ENCODE peak calls at places on chromosomes 6 and 20, in eight cellular contexts. J, V, O, S, M, D, E and R are unnamed samples.

GRCh38 chr6:4672772-4673171 is 103.4 kb upstream of the CDYL start:
- DNase-seq in J (peak), V (no peak), O (no peak), S (no peak), M (peak), D (no peak), E (no peak), R (peak)

GRCh38 chr20:11368537-11368936 is 549.2 kb upstream of the BTBD3 start:
- DNase-seq in J (no peak), V (no peak), O (no peak), S (no peak), M (no peak), D (no peak), E (no peak), R (no peak)

GRCh38 chr6:24284006-24284405 is 73.9 kb downstream of the DCDC2 start:
- DNase-seq in J (no peak), V (no peak), O (no peak), S (no peak), M (no peak), D (no peak), E (no peak), R (no peak)

GRCh38 chr6:54252916-54253315 is 55.3 kb upstream of the TINAG start:
- DNase-seq in J (no peak), V (no peak), O (no peak), S (no peak), M (no peak), D (no peak), E (no peak), R (no peak)

GRCh38 chr20:21077809-21078345 is 28.3 kb downstream of the LINC00237 start:
- DNase-seq in J (no peak), V (no peak), O (no peak), S (no peak), M (no peak), D (no peak), E (no peak), R (no peak)

GRCh38 chr6:124795879-124796838 is 166.1 kb upstream of the RNF217 start:
- DNase-seq in J (peak), V (peak), O (peak), S (peak), M (no peak), D (peak), E (no peak), R (peak)

GRCh38 chr6:116779569-116780164 is 14.1 kb upstream of the FAM162B start:
- DNase-seq in J (peak), V (peak), O (no peak), S (no peak), M (peak), D (no peak), E (no peak), R (peak)

GRCh38 chr6:50818673-50819072 is at the start of gene TFAP2B:
- DNase-seq in J (no peak), V (no peak), O (no peak), S (no peak), M (no peak), D (no peak), E (no peak), R (no peak)

GRCh38 chr6:57173886-57174510 is 1.9 kb downstream of the BAG2 start:
- DNase-seq in J (peak), V (no peak), O (no peak), S (no peak), M (peak), D (no peak), E (no peak), R (peak)

GRCh38 chr6:105431226-105431625 is 28.3 kb upstream of the PREP start:
- DNase-seq in J (peak), V (peak), O (no peak), S (no peak), M (peak), D (peak), E (no peak), R (peak)

GRCh38 chr6:56400273-56400672 is 152.9 kb upstream of the COL21A1 start:
- DNase-seq in J (no peak), V (no peak), O (no peak), S (no peak), M (no peak), D (no peak), E (no peak), R (no peak)

GRCh38 chr20:58374027-58374850 is 14.8 kb upstream of the VAPB start:
- DNase-seq in J (no peak), V (no peak), O (no peak), S (no peak), M (no peak), D (no peak), E (no peak), R (no peak)

GRCh38 chr20:44702776-44703175 is 12.4 kb upstream of the CCN5 start:
- DNase-seq in J (peak), V (peak), O (peak), S (peak), M (peak), D (peak), E (peak), R (peak)

GRCh38 chr6:41306187-41306854 is 19.8 kb upstream of the TREM1 start:
- DNase-seq in J (peak), V (peak), O (no peak), S (peak), M (peak), D (peak), E (no peak), R (peak)

GRCh38 chr6:34338811-34339210 is 53.7 kb downstream of the NUDT3 start:
- DNase-seq in J (no peak), V (no peak), O (no peak), S (no peak), M (peak), D (no peak), E (no peak), R (no peak)

GRCh38 chr6:88013554-88013953 is 34.1 kb upstream of the SPACA1 start:
- DNase-seq in J (no peak), V (peak), O (no peak), S (no peak), M (no peak), D (no peak), E (no peak), R (peak)

GRCh38 chr6:88008821-88009220 is 38.8 kb upstream of the SPACA1 start:
- DNase-seq in J (no peak), V (no peak), O (no peak), S (no peak), M (peak), D (no peak), E (no peak), R (peak)

GRCh38 chr6:88008411-88008810 is 39.2 kb upstream of the SPACA1 start:
- DNase-seq in J (no peak), V (no peak), O (no peak), S (no peak), M (no peak), D (no peak), E (no peak), R (peak)

GRCh38 chr6:88013015-88013414 is 34.6 kb upstream of the SPACA1 start:
- DNase-seq in J (no peak), V (peak), O (no peak), S (no peak), M (no peak), D (no peak), E (no peak), R (peak)
- H3K4me3 ChIP-seq in J (no peak), V (peak), O (no peak), S (no peak), M (no peak), D (no peak), E (no peak), R (no peak)

DNA sequence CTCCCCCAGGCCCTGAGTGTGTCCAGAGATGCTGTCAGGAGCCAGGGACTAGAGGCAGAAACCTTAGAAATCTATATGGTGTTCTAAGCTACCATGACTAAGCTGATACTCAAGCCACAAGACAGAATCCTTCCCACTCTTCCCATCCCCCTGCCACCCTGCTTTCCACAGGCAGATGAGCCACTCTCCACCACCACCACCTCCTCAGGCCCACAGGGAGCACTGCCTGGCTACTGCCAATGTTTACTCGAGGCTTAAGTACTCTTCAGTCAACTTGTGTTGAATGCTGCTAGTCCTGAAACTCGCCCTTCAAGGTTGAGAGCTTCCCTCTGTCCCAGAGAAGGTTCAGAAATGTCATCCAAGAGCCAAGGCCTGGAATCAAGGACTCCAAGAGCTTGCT is 56.2 kb downstream of the CENPW start:
- DNase-seq in J (no peak), V (no peak), O (no peak), S (no peak), M (no peak), D (no peak), E (no peak), R (no peak)
- H3K4me3 ChIP-seq in J (no peak), V (no peak), O (no peak), S (no peak), M (no peak), D (no peak), E (no peak), R (no peak)

DNA sequence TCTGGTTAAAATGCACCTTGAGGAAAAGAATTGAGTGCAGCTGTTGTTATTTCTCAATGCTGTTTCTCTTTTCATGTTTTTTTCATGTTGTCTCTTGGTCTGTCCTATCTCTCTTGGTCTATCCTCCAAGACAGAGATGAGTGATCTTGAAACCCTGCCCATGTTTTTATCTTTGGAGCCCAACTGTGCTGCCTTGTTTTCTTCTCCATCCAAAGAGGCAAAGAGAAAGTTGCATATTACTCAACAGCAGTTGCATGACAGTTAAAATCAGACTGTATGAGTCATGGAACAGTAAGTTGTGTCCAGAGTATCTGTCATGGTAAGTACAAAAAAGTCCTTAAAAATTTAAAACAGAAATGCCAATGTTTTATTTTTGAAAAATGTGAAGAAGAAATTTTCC is 26.2 kb downstream of the BCAS1 start:
- DNase-seq in J (peak), V (no peak), O (no peak), S (no peak), M (peak), D (peak), E (no peak), R (peak)
- H3K4me3 ChIP-seq in J (no peak), V (no peak), O (no peak), S (no peak), M (no peak), D (no peak), E (no peak), R (no peak)

GRCh38 chr6:13273202-13273930 is 55.0 kb downstream of the TBC1D7 start:
- DNase-seq in J (no peak), V (no peak), O (no peak), S (no peak), M (peak), D (no peak), E (no peak), R (no peak)
- H3K4me3 ChIP-seq in J (no peak), V (peak), O (no peak), S (no peak), M (no peak), D (no peak), E (peak), R (no peak)